ENCODE peak calls at places on chromosomes 7 and 10, in four cellular contexts. One of them, this sample, is unnamed. For H3K4me1 and H3K9me3, the result is how much of the 10 kb centered on the place peaks cover.

GRCh38 chr7:150958071-150958552 is 20.0 kb downstream of the KCNH2 start:
- DNase-seq in neuronal stem cell: no peak
- DNase-seq in IMR-90: no peak
- DNase-seq in GM23248: no peak
- DNase-seq in this sample: no peak

GRCh38 chr7:118104812-118105441 is 79.0 kb upstream of the LSM8 start:
- DNase-seq in neuronal stem cell: no peak
- DNase-seq in IMR-90: peak
- DNase-seq in GM23248: peak
- DNase-seq in this sample: no peak

GRCh38 chr7:108321359-108321758 is 134.9 kb downstream of the NRCAM start:
- DNase-seq in neuronal stem cell: no peak
- DNase-seq in IMR-90: no peak
- DNase-seq in GM23248: no peak
- DNase-seq in this sample: no peak

GRCh38 chr10:73931767-73932624 is 21.1 kb downstream of the PLAU start:
- DNase-seq in neuronal stem cell: no peak
- DNase-seq in IMR-90: no peak
- DNase-seq in GM23248: no peak
- DNase-seq in this sample: no peak

GRCh38 chr10:116316533-116316932 is 7.7 kb upstream of the CCDC172 start:
- DNase-seq in neuronal stem cell: no peak
- DNase-seq in IMR-90: no peak
- DNase-seq in GM23248: no peak
- DNase-seq in this sample: no peak

GRCh38 chr7:40571796-40572195 is 437.0 kb downstream of the SUGCT start:
- DNase-seq in neuronal stem cell: no peak
- DNase-seq in IMR-90: peak
- DNase-seq in GM23248: peak
- DNase-seq in this sample: no peak

GRCh38 chr10:119131512-119132240 is 27.8 kb downstream of the DENND10 start:
- DNase-seq in neuronal stem cell: no peak
- DNase-seq in IMR-90: peak
- DNase-seq in GM23248: peak
- DNase-seq in this sample: no peak

GRCh38 chr10:37488792-37489657 is 363.6 kb downstream of the ANKRD30A start:
- DNase-seq in neuronal stem cell: no peak
- DNase-seq in IMR-90: no peak
- DNase-seq in GM23248: peak
- DNase-seq in this sample: no peak

GRCh38 chr7:141362580-141363435 is 188.4 kb upstream of the AGK start:
- DNase-seq in neuronal stem cell: no peak
- DNase-seq in IMR-90: peak
- DNase-seq in GM23248: peak
- DNase-seq in this sample: peak

GRCh38 chr7:116876664-116877442 is 14.5 kb downstream of the CAPZA2 start:
- DNase-seq in neuronal stem cell: no peak
- DNase-seq in IMR-90: peak
- DNase-seq in GM23248: no peak
- DNase-seq in this sample: peak

GRCh38 chr7:143240323-143241168 is 18.7 kb downstream of the TAS2R40 start:
- DNase-seq in neuronal stem cell: peak
- DNase-seq in IMR-90: peak
- DNase-seq in GM23248: peak
- DNase-seq in this sample: peak

GRCh38 chr10:4459531-4459930 is 366.5 kb upstream of the AKR1E2 start:
- DNase-seq in neuronal stem cell: no peak
- DNase-seq in IMR-90: peak
- DNase-seq in GM23248: no peak
- DNase-seq in this sample: no peak

GRCh38 chr7:84603545-84603944 is 409.0 kb upstream of the SEMA3A start:
- DNase-seq in neuronal stem cell: no peak
- DNase-seq in IMR-90: no peak
- DNase-seq in GM23248: no peak
- DNase-seq in this sample: no peak
- H3K4me1 ChIP-seq in neuronal stem cell: under half
- H3K4me1 ChIP-seq in IMR-90: under half
- H3K4me1 ChIP-seq in GM23248: under half
- H3K4me1 ChIP-seq in this sample: under half

GRCh38 chr7:156063241-156063810 is 251.1 kb upstream of the SHH start:
- DNase-seq in neuronal stem cell: no peak
- DNase-seq in IMR-90: no peak
- DNase-seq in GM23248: no peak
- DNase-seq in this sample: no peak

GRCh38 chr7:156062286-156062685 is 250.0 kb upstream of the SHH start:
- DNase-seq in neuronal stem cell: no peak
- DNase-seq in IMR-90: no peak
- DNase-seq in GM23248: no peak
- DNase-seq in this sample: no peak

GRCh38 chr7:156064921-156065386 is 252.7 kb upstream of the SHH start:
- DNase-seq in neuronal stem cell: no peak
- DNase-seq in IMR-90: peak
- DNase-seq in GM23248: no peak
- DNase-seq in this sample: no peak

GRCh38 chr7:156067156-156067555 is 254.9 kb upstream of the SHH start:
- DNase-seq in neuronal stem cell: no peak
- DNase-seq in IMR-90: no peak
- DNase-seq in GM23248: no peak
- DNase-seq in this sample: no peak

DNA sequence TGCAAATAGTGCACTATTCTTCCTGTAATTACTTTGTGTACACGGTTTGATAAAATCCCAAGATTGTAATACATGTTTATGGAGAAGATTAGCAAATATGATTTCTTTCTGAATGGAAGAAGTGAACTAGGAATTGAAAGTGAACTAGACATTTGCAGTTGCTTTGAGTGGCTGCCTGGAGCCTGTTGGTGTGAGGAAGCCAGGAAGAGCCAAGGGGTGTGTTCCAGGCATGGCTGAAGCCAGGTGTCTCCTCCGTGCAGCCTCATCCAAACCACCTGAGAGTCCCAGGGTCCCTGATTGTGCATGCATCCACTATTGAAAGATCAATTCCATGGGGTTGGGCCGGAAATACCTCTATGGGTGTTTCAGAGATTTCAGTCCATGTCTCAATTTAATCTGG is 253.1 kb upstream of the SHH start:
- DNase-seq in neuronal stem cell: no peak
- DNase-seq in IMR-90: no peak
- DNase-seq in GM23248: no peak
- DNase-seq in this sample: no peak
- H3K9me3 ChIP-seq in neuronal stem cell: under half
- H3K9me3 ChIP-seq in IMR-90: under half
- H3K9me3 ChIP-seq in GM23248: under half
- H3K9me3 ChIP-seq in this sample: under half

GRCh38 chr10:71277914-71278665 is 41.0 kb upstream of the SLC29A3 start:
- DNase-seq in neuronal stem cell: no peak
- DNase-seq in IMR-90: no peak
- DNase-seq in GM23248: no peak
- DNase-seq in this sample: no peak
- H3K4me1 ChIP-seq in neuronal stem cell: under half
- H3K4me1 ChIP-seq in IMR-90: under half
- H3K4me1 ChIP-seq in GM23248: under half
- H3K4me1 ChIP-seq in this sample: under half

GRCh38 chr10:69254877-69255276 is 23.4 kb upstream of the HK1 start:
- DNase-seq in neuronal stem cell: no peak
- DNase-seq in IMR-90: no peak
- DNase-seq in GM23248: no peak
- DNase-seq in this sample: no peak
- H3K9me3 ChIP-seq in neuronal stem cell: under half
- H3K9me3 ChIP-seq in IMR-90: under half
- H3K9me3 ChIP-seq in GM23248: under half
- H3K9me3 ChIP-seq in this sample: under half

GRCh38 chr7:47474937-47475879 is 106.7 kb downstream of the TNS3 start:
- DNase-seq in neuronal stem cell: no peak
- DNase-seq in IMR-90: peak
- DNase-seq in GM23248: peak
- DNase-seq in this sample: peak
- H3K4me1 ChIP-seq in neuronal stem cell: under half
- H3K4me1 ChIP-seq in IMR-90: under half
- H3K4me1 ChIP-seq in GM23248: under half
- H3K4me1 ChIP-seq in this sample: half or more

GRCh38 chr10:132786279-132786528 is 257 bp upstream of the NKX6-2 start:
- DNase-seq in neuronal stem cell: no peak
- DNase-seq in IMR-90: no peak
- DNase-seq in GM23248: no peak
- DNase-seq in this sample: no peak

GRCh38 chr10:132783165-132783736 is 2.7 kb downstream of the NKX6-2 start:
- DNase-seq in neuronal stem cell: peak
- DNase-seq in IMR-90: no peak
- DNase-seq in GM23248: no peak
- DNase-seq in this sample: no peak

GRCh38 chr10:132785433-132786278 is at the start of gene NKX6-2:
- DNase-seq in neuronal stem cell: peak
- DNase-seq in IMR-90: no peak
- DNase-seq in GM23248: peak
- DNase-seq in this sample: no peak

GRCh38 chr10:132784582-132785432 is 1.1 kb downstream of the NKX6-2 start:
- DNase-seq in neuronal stem cell: no peak
- DNase-seq in IMR-90: no peak
- DNase-seq in GM23248: no peak
- DNase-seq in this sample: no peak

GRCh38 chr10:132783865-132784581 is 1.9 kb downstream of the NKX6-2 start:
- DNase-seq in neuronal stem cell: no peak
- DNase-seq in IMR-90: no peak
- DNase-seq in GM23248: no peak
- DNase-seq in this sample: no peak
- H3K9me3 ChIP-seq in neuronal stem cell: under half
- H3K9me3 ChIP-seq in IMR-90: under half
- H3K9me3 ChIP-seq in GM23248: under half
- H3K9me3 ChIP-seq in this sample: under half

GRCh38 chr10:124728071-124728829 is 15.9 kb downstream of the FAM53B start:
- DNase-seq in neuronal stem cell: no peak
- DNase-seq in IMR-90: peak
- DNase-seq in GM23248: peak
- DNase-seq in this sample: no peak

GRCh38 chr10:124728830-124729661 is 15.1 kb downstream of the FAM53B start:
- DNase-seq in neuronal stem cell: no peak
- DNase-seq in IMR-90: no peak
- DNase-seq in GM23248: no peak
- DNase-seq in this sample: no peak

GRCh38 chr10:124725171-124725631 is 19.0 kb downstream of the FAM53B start:
- DNase-seq in neuronal stem cell: no peak
- DNase-seq in IMR-90: no peak
- DNase-seq in GM23248: no peak
- DNase-seq in this sample: no peak

GRCh38 chr10:124725791-124726190 is 18.4 kb downstream of the FAM53B start:
- DNase-seq in neuronal stem cell: no peak
- DNase-seq in IMR-90: no peak
- DNase-seq in GM23248: no peak
- DNase-seq in this sample: no peak

GRCh38 chr10:124727389-124727960 is 16.7 kb downstream of the FAM53B start:
- DNase-seq in neuronal stem cell: no peak
- DNase-seq in IMR-90: no peak
- DNase-seq in GM23248: no peak
- DNase-seq in this sample: no peak
- H3K4me1 ChIP-seq in neuronal stem cell: under half
- H3K4me1 ChIP-seq in IMR-90: under half
- H3K4me1 ChIP-seq in GM23248: under half
- H3K4me1 ChIP-seq in this sample: half or more

GRCh38 chr7:158805414-158805813 is 23.9 kb downstream of the ESYT2 start:
- DNase-seq in neuronal stem cell: no peak
- DNase-seq in IMR-90: no peak
- DNase-seq in GM23248: no peak
- DNase-seq in this sample: no peak

GRCh38 chr7:158810846-158811245 is 18.5 kb downstream of the ESYT2 start:
- DNase-seq in neuronal stem cell: no peak
- DNase-seq in IMR-90: no peak
- DNase-seq in GM23248: no peak
- DNase-seq in this sample: no peak

GRCh38 chr7:158809596-158809995 is 19.7 kb downstream of the ESYT2 start:
- DNase-seq in neuronal stem cell: no peak
- DNase-seq in IMR-90: peak
- DNase-seq in GM23248: no peak
- DNase-seq in this sample: no peak

GRCh38 chr7:158805937-158806336 is 23.4 kb downstream of the ESYT2 start:
- DNase-seq in neuronal stem cell: no peak
- DNase-seq in IMR-90: no peak
- DNase-seq in GM23248: no peak
- DNase-seq in this sample: no peak

GRCh38 chr7:158808126-158808525 is 21.2 kb downstream of the ESYT2 start:
- DNase-seq in neuronal stem cell: no peak
- DNase-seq in IMR-90: no peak
- DNase-seq in GM23248: no peak
- DNase-seq in this sample: no peak
- H3K9me3 ChIP-seq in neuronal stem cell: under half
- H3K9me3 ChIP-seq in IMR-90: under half
- H3K9me3 ChIP-seq in GM23248: under half
- H3K9me3 ChIP-seq in this sample: under half

GRCh38 chr7:24894670-24895221 is 85.2 kb downstream of the OSBPL3 start:
- DNase-seq in neuronal stem cell: no peak
- DNase-seq in IMR-90: no peak
- DNase-seq in GM23248: peak
- DNase-seq in this sample: no peak
- H3K4me1 ChIP-seq in neuronal stem cell: under half
- H3K4me1 ChIP-seq in IMR-90: under half
- H3K4me1 ChIP-seq in GM23248: under half
- H3K4me1 ChIP-seq in this sample: under half